ENCODE peak calls at places on chromosomes 6 and 20, in five cellular contexts. N, Z, E, X and W are unnamed samples. For H3K4me1, the result is how much of the 10 kb centered on the place peaks cover.

GRCh38 chr6:56938634-56939294 is 16.1 kb upstream of the BEND6 start:
- DNase-seq in Z (peak), X (no peak), N (no peak), E (no peak), W (no peak)

GRCh38 chr20:59752101-59752586 is 147.8 kb downstream of the PHACTR3 start:
- DNase-seq in N (no peak), E (no peak), X (no peak), Z (no peak), W (no peak)

GRCh38 chr6:100730581-100730980 is 150.5 kb downstream of the ASCC3 start:
- DNase-seq in X (no peak), Z (no peak), N (no peak), E (no peak), W (no peak)

GRCh38 chr20:38420232-38421085 is 14.7 kb downstream of the SNHG17 start:
- DNase-seq in N (peak), X (no peak), Z (no peak), E (no peak), W (no peak)

GRCh38 chr6:138115877-138116660 is 8.8 kb upstream of the PERP start:
- DNase-seq in N (no peak), X (peak), Z (peak), E (peak), W (peak)

GRCh38 chr6:36120979-36121706 is 9.2 kb upstream of the MAPK13 start:
- DNase-seq in X (peak), E (peak), N (peak), Z (no peak), W (peak)

GRCh38 chr20:37346232-37346525 is 239 bp downstream of the SRC start:
- DNase-seq in E (no peak), Z (no peak), X (no peak), N (no peak), W (no peak)

GRCh38 chr6:90107721-90108364 is 188.8 kb downstream of the BACH2 start:
- DNase-seq in E (no peak), X (no peak), N (no peak), Z (no peak), W (no peak)

GRCh38 chr6:128333581-128334223 is 186.7 kb downstream of the PTPRK start:
- DNase-seq in N (no peak), E (no peak), X (no peak), Z (no peak), W (no peak)

GRCh38 chr6:104632565-104632964 is 227.2 kb downstream of the HACE1 start:
- DNase-seq in X (no peak), Z (no peak), N (no peak), E (no peak), W (no peak)

GRCh38 chr20:13449868-13450441 is 188.8 kb downstream of the TASP1 start:
- DNase-seq in X (no peak), Z (peak), N (no peak), E (no peak), W (no peak)

GRCh38 chr20:1186367-1186991 is 1.7 kb upstream of the TMEM74B start:
- DNase-seq in N (no peak), Z (no peak), E (no peak), X (no peak), W (no peak)
- H3K4me1 ChIP-seq in N (under half), Z (under half), E (under half), X (under half), W (under half)

GRCh38 chr20:35436175-35436568 is 1.9 kb downstream of the GDF5 start:
- DNase-seq in X (no peak), Z (no peak), E (no peak), N (no peak), W (no peak)
- H3K4me3 ChIP-seq in X (no peak), Z (peak), E (no peak), N (peak), W (no peak)

DNA sequence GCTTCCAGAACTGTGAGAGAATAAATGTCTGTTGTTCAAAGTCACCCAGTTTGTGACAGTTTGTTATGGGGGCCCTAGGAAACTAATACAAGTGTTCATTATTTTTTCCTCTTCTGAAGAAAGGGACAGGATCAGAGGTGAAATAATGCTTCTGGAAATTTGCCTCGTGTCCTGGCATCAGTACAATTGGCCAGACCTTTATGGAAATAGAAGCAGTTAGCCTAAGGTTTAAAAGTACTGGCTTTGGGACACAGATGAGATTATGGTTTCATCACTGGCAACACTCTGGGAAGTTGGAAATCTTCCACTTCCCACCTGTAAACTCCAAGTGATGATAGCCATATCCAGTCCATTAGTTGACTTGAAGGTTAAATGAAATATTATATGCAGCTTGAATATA is 88.7 kb downstream of the PLCB1 start:
- DNase-seq in Z (no peak), X (no peak), E (no peak), N (no peak), W (no peak)
- H3K4me1 ChIP-seq in Z (under half), X (under half), E (under half), N (under half), W (under half)

DNA sequence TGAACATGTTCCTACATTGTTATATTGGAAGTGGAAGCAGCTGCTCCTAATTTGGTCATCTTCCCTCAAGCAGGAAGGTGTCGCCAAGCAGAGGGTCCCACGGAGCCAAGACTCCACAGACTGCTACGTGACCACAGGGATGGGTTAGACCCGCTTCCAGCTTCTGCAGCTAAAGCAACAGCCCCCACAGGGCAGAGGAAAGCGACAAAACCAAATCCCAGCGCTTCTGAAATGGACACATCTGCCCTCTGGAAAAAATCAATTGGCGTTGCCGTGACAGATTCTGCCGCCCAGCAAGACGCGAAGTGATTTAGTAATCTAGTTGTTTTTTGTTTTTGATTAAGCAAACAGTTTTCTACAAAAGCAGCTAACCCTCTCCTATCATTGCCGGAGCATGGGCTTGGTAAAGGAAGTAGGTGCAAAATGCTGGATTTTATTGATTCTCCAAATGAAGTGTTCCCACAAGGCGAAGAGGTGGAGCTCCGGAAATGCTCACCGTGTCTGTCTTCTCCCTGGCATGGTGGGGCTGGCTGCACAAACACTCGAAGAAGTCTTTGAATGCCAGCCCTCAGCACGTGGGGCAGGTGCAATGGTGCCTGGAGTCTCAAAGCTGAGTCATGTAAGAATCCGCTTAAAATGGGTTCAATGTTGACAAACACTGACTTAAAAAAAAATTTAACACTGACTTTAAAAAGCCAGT is 79.4 kb upstream of the FRMD1 start:
- DNase-seq in X (no peak), E (no peak), N (no peak), Z (peak), W (no peak)
- H3K4me3 ChIP-seq in X (no peak), E (no peak), N (no peak), Z (no peak), W (no peak)